ENCODE peak calls at places on chromosomes 12 and 14, in five cellular contexts. B, P, Y, V and N are unnamed samples.

GRCh38 chr12:96416033-96416790 is 16.0 kb upstream of the CDK17 start:
- DNase-seq in B (no peak), P (peak), Y (no peak), V (no peak), N (no peak)

GRCh38 chr12:95337176-95337575 is 119.6 kb downstream of the VEZT start:
- DNase-seq in B (no peak), P (peak), Y (no peak), V (no peak), N (no peak)

GRCh38 chr12:55142896-55143870 is 17.0 kb downstream of the OR9K2 start:
- DNase-seq in B (peak), P (peak), Y (peak), V (no peak), N (no peak)

GRCh38 chr12:57185906-57186508 is 30.6 kb upstream of the NXPH4 start:
- DNase-seq in B (no peak), P (no peak), Y (no peak), V (no peak), N (no peak)

GRCh38 chr12:52280796-52281560 is 6.5 kb downstream of the KRT86 start:
- DNase-seq in B (no peak), P (peak), Y (peak), V (peak), N (no peak)

GRCh38 chr14:74697543-74697942 is 15.3 kb downstream of the AREL1 start:
- DNase-seq in B (no peak), P (peak), Y (no peak), V (no peak), N (no peak)

GRCh38 chr14:80926706-80927384 is 14.7 kb downstream of the CEP128 start:
- DNase-seq in B (no peak), P (peak), Y (no peak), V (no peak), N (no peak)

GRCh38 chr12:110780448-110780847 is 37.8 kb upstream of the PPP1CC start:
- DNase-seq in B (no peak), P (no peak), Y (no peak), V (no peak), N (no peak)

GRCh38 chr14:28344381-28344780 is 422.2 kb upstream of the FOXG1 start:
- DNase-seq in B (no peak), P (no peak), Y (no peak), V (no peak), N (no peak)

GRCh38 chr14:52266782-52267181 is 716 bp upstream of the PTGDR start:
- DNase-seq in B (no peak), P (no peak), Y (no peak), V (no peak), N (no peak)

GRCh38 chr14:67357583-67358354 is 1.8 kb downstream of the ATP6V1D start:
- DNase-seq in B (peak), P (peak), Y (no peak), V (no peak), N (no peak)

GRCh38 chr14:74947353-74948227 is 7.8 kb downstream of the PGF start:
- DNase-seq in B (no peak), P (no peak), Y (no peak), V (no peak), N (no peak)

GRCh38 chr12:62581288-62582064 is 114.8 kb downstream of the MON2 start:
- DNase-seq in B (peak), P (peak), Y (no peak), V (no peak), N (no peak)

GRCh38 chr14:38987781-38988180 is 115.3 kb downstream of the SEC23A start:
- DNase-seq in B (no peak), P (no peak), Y (no peak), V (no peak), N (no peak)

GRCh38 chr14:50669441-50669986 is 1.4 kb upstream of the SAV1 start:
- DNase-seq in B (no peak), P (no peak), Y (no peak), V (no peak), N (no peak)

GRCh38 chr12:126139355-126139754 is 1074.1 kb downstream of the AACS start:
- DNase-seq in B (peak), P (no peak), Y (no peak), V (no peak), N (no peak)

GRCh38 chr12:30420561-30420960 is 275.1 kb downstream of the IPO8 start:
- DNase-seq in B (no peak), P (peak), Y (no peak), V (no peak), N (no peak)

GRCh38 chr12:106227641-106228319 is 20.0 kb downstream of the CKAP4 start:
- DNase-seq in B (no peak), P (no peak), Y (peak), V (peak), N (no peak)

GRCh38 chr14:59060841-59061240 is 127.6 kb upstream of the DAAM1 start:
- DNase-seq in B (no peak), P (no peak), Y (no peak), V (no peak), N (no peak)

GRCh38 chr14:59754256-59754655 is 116.3 kb downstream of the RTN1 start:
- DNase-seq in B (no peak), P (peak), Y (no peak), V (no peak), N (no peak)

GRCh38 chr12:47820631-47821345 is 1.1 kb upstream of the HDAC7 start:
- DNase-seq in B (peak), P (peak), Y (peak), V (peak), N (no peak)

GRCh38 chr12:47818701-47819543 is 781 bp downstream of the HDAC7 start:
- DNase-seq in B (peak), P (no peak), Y (peak), V (peak), N (peak)

GRCh38 chr12:47819544-47819901 is 180 bp downstream of the HDAC7 start:
- DNase-seq in B (no peak), P (no peak), Y (no peak), V (no peak), N (no peak)

GRCh38 chr12:47821346-47821706 is 1.6 kb upstream of the HDAC7 start:
- DNase-seq in B (no peak), P (no peak), Y (no peak), V (no peak), N (peak)

GRCh38 chr12:47819902-47820630 is at the start of gene HDAC7:
- DNase-seq in B (peak), P (peak), Y (peak), V (peak), N (peak)
- TF ChIP-seq POLR2A in B (no peak), P (no peak), Y (no peak), V (no peak), N (peak)

GRCh38 chr12:121980892-121981272 is 40.8 kb upstream of the BCL7A start:
- DNase-seq in B (no peak), P (no peak), Y (no peak), V (no peak), N (no peak)
- H3K27ac ChIP-seq in B (no peak), P (no peak), Y (no peak), V (no peak), N (no peak)

GRCh38 chr14:93332853-93333630 is at the start of gene BTBD7:
- DNase-seq in B (peak), P (peak), Y (peak), V (peak), N (peak)
- TF ChIP-seq POLR2A in B (peak), P (peak), Y (no peak), V (peak), N (peak)

DNA sequence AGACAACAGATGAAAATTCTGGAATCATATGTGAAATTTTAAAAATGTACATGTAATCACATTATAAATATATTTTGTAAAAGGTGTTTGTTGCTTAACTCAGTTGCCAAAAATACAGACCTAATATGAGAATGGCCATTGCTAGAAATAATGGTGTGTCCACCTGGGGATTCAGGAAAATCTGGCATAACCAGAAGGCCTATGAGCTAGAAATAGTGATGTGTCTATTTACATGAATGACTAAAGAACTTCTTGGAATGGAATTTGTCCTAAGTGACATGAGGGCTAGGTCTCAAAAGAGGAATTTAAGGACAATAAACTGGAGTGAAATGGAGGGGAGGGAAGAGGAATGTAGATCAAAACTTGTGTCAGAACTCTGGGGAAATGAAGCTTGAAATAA is 126.4 kb downstream of the PTPRR start:
- DNase-seq in B (no peak), P (no peak), Y (no peak), V (no peak), N (no peak)
- H3K27ac ChIP-seq in B (no peak), P (no peak), Y (no peak), V (no peak), N (no peak)

GRCh38 chr12:108690799-108691153 is 40.5 kb downstream of the CORO1C start:
- DNase-seq in B (no peak), P (no peak), Y (no peak), V (no peak), N (no peak)

GRCh38 chr12:108691995-108692808 is 39.1 kb downstream of the CORO1C start:
- DNase-seq in B (peak), P (peak), Y (no peak), V (peak), N (no peak)

GRCh38 chr12:108693186-108693585 is 38.1 kb downstream of the CORO1C start:
- DNase-seq in B (no peak), P (no peak), Y (no peak), V (no peak), N (no peak)

GRCh38 chr12:108690191-108690518 is 41.2 kb downstream of the CORO1C start:
- DNase-seq in B (no peak), P (no peak), Y (no peak), V (no peak), N (no peak)

DNA sequence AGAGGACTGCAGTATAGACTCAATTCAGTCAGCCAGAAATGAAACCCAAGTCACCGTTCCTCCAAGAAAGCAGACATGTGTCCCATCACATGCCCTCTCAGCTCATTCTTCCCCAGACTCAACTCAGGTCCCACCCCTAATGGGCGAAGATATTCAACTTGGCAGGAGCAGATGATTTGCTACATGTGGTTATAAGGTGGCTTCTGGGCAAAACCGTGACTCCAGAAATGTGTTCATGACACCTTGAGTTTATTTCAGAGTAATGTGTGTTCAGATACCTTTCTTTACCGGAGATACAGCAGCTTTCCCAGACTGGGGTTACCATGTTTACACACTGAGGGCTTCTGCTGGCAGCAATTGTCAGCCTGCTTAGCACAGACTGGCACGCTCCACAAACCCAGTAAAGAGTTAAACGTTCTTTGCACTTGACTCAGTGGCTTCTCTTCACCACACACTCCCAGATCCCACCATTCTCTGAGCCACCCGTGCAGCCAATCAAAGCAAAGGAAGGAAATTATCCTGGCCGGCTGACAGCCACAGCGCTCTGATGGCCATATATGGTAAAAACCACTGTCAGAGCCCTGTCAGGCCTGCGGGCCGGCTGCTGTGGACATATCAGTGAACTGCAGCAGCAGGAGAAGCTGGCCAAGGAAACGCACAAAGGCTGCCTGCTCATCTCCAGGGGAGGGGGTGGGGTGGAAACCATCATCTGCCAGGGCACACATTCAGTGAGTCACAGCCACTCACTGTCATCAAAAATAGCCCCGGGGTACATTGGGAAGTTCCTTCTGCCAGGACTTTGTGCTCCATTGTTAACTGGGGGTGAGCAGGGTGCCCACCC is 39.9 kb downstream of the CORO1C start:
- DNase-seq in B (peak), P (peak), Y (peak), V (peak), N (peak)
- TF ChIP-seq POLR2A in B (peak), P (peak), Y (no peak), V (peak), N (peak)

GRCh38 chr12:109111775-109112491 is 4.5 kb upstream of the ACACB start:
- DNase-seq in B (peak), P (peak), Y (peak), V (peak), N (peak)

GRCh38 chr12:109113661-109114321 is 2.6 kb upstream of the ACACB start:
- DNase-seq in B (no peak), P (no peak), Y (no peak), V (no peak), N (no peak)

GRCh38 chr12:109114644-109115043 is 1.7 kb upstream of the ACACB start:
- DNase-seq in B (no peak), P (no peak), Y (no peak), V (no peak), N (no peak)

GRCh38 chr12:109115404-109115757 is 1.0 kb upstream of the ACACB start:
- DNase-seq in B (no peak), P (no peak), Y (no peak), V (no peak), N (no peak)

GRCh38 chr12:109112720-109113465 is 3.5 kb upstream of the ACACB start:
- DNase-seq in B (no peak), P (no peak), Y (no peak), V (peak), N (no peak)
- H3K27ac ChIP-seq in B (no peak), P (no peak), Y (peak), V (peak), N (no peak)